ENCODE peak calls at places on chromosome 9, in ten cellular contexts. E, K, B, R, L, A, J, V, W and C are unnamed samples.

GRCh38 chr9:83509372-83509771 is 28.8 kb downstream of the FRMD3 start:
- DNase-seq in B (no peak), L (no peak), A (no peak), E (no peak), W (no peak), K (no peak), J (no peak), V (no peak), R (no peak), C (no peak)

GRCh38 chr9:138023394-138024124 is 146.0 kb downstream of the CACNA1B start:
- DNase-seq in R (peak), A (no peak), W (no peak), E (no peak), B (no peak), K (no peak), V (no peak), J (no peak), L (peak), C (no peak)

GRCh38 chr9:85863875-85864274 is 77.1 kb upstream of the NAA35 start:
- DNase-seq in R (no peak), W (no peak), A (no peak), E (no peak), V (no peak), B (no peak), L (no peak), J (no peak), K (no peak), C (no peak)

GRCh38 chr9:99071313-99072039 is 33.4 kb upstream of the TGFBR1 start:
- DNase-seq in J (no peak), B (no peak), W (no peak), A (no peak), V (no peak), K (peak), E (no peak), R (no peak), L (no peak), C (no peak)

GRCh38 chr9:128628471-128629048 is 28.1 kb downstream of the DYNC2I2 start:
- DNase-seq in W (no peak), R (no peak), A (peak), V (no peak), B (no peak), E (no peak), K (no peak), J (peak), L (no peak), C (no peak)

GRCh38 chr9:85172001-85172978 is 502.8 kb downstream of the NTRK2 start:
- DNase-seq in A (peak), J (no peak), R (no peak), E (no peak), L (no peak), W (no peak), K (no peak), V (no peak), B (no peak), C (no peak)

GRCh38 chr9:135028956-135029355 is 58.5 kb upstream of the OLFM1 start:
- DNase-seq in L (no peak), W (no peak), B (no peak), V (no peak), E (no peak), R (no peak), A (no peak), J (no peak), K (no peak), C (no peak)

GRCh38 chr9:4828776-4829175 is 36.0 kb downstream of the RCL1 start:
- DNase-seq in W (no peak), B (no peak), L (no peak), J (no peak), R (no peak), V (no peak), A (no peak), E (no peak), K (peak), C (no peak)

GRCh38 chr9:136541709-136542108 is 4.1 kb downstream of the NOTCH1 start:
- DNase-seq in K (no peak), A (no peak), E (no peak), V (no peak), J (no peak), W (no peak), R (no peak), B (no peak), L (no peak), C (no peak)

GRCh38 chr9:108153391-108153790 is 663.8 kb upstream of the KLF4 start:
- DNase-seq in K (no peak), L (no peak), V (no peak), R (no peak), B (no peak), A (no peak), J (no peak), E (no peak), W (no peak), C (no peak)

GRCh38 chr9:3299872-3300271 is 225.9 kb downstream of the RFX3 start:
- DNase-seq in K (no peak), B (no peak), R (no peak), J (no peak), W (no peak), V (no peak), A (no peak), E (no peak), L (no peak), C (no peak)

GRCh38 chr9:88110026-88110425 is 28.2 kb downstream of the SPATA31C2 start:
- DNase-seq in J (no peak), A (no peak), K (no peak), B (no peak), R (no peak), L (no peak), V (no peak), W (no peak), E (no peak), C (no peak)

GRCh38 chr9:107093365-107094060 is 189.6 kb upstream of the RAD23B start:
- DNase-seq in E (no peak), B (no peak), L (no peak), J (no peak), K (no peak), V (no peak), R (no peak), A (no peak), W (no peak), C (no peak)

GRCh38 chr9:136764301-136764891 is at the start of gene LCN15:
- DNase-seq in W (no peak), K (no peak), A (no peak), R (peak), E (no peak), L (no peak), B (no peak), V (no peak), J (no peak), C (no peak)

GRCh38 chr9:104765138-104765537 is 1.2 kb downstream of the NIPSNAP3B start:
- DNase-seq in A (no peak), R (no peak), W (no peak), J (no peak), B (no peak), V (no peak), E (no peak), K (no peak), L (no peak), C (no peak)

GRCh38 chr9:30796806-30797205 is 1587.6 kb upstream of the ACO1 start:
- DNase-seq in B (peak), W (no peak), K (no peak), J (no peak), E (no peak), V (no peak), R (no peak), L (no peak), A (no peak), C (no peak)

GRCh38 chr9:88694625-88695024 is 159.6 kb downstream of the NXNL2 start:
- DNase-seq in K (peak), E (no peak), A (no peak), J (no peak), R (no peak), W (peak), L (no peak), B (no peak), V (no peak), C (no peak)

GRCh38 chr9:18237776-18238175 is 236.2 kb upstream of the ADAMTSL1 start:
- DNase-seq in K (no peak), L (no peak), R (no peak), A (no peak), B (peak), J (no peak), V (no peak), E (no peak), W (no peak), C (no peak)

GRCh38 chr9:123834907-123835562 is 94.9 kb downstream of the DENND1A start:
- DNase-seq in R (no peak), L (no peak), B (peak), K (peak), J (no peak), W (no peak), A (no peak), E (no peak), V (no peak), C (no peak)